ENCODE peak calls at places on chromosomes 11 and 22, in eight cellular contexts. D is skeletal muscle cell; U is endodermal cell; Z is transverse colon; K is COLO829; O is left ventricle myocardium superior; P is stimulated activated CD8-positive, alpha-beta memory T cell treated with anti-CD3 and anti-CD28 coated beads, Interleukin-4, amount 100 ng/mL, for 24 hours; W is foreskin keratinocyte. L is an unnamed sample.

GRCh38 chr11:101848262-101848661 is 66.5 kb upstream of the CEP126 start:
- DNase-seq in D (no peak), P (no peak), U (no peak), Z (no peak), K (no peak), O (no peak), W (no peak), L (no peak)

GRCh38 chr22:49159711-49160110 is 668.0 kb downstream of the BRD1 start:
- DNase-seq in Z (no peak), K (no peak), W (no peak), O (no peak), U (no peak), D (no peak), P (no peak), L (no peak)

GRCh38 chr22:30574095-30574981 is at the start of gene GAL3ST1:
- DNase-seq in P (no peak), O (no peak), U (peak; percentile 82), K (no peak), W (no peak), D (no peak), Z (peak; percentile 66), L (no peak)

GRCh38 chr22:45007247-45007945 is 2.4 kb downstream of the PHF21B start:
- DNase-seq in O (peak; percentile 45), D (no peak), Z (no peak), K (peak; percentile 39), P (no peak), W (no peak), U (peak; percentile 95), L (no peak)

GRCh38 chr11:129277216-129277838 is 85.2 kb upstream of the ARHGAP32 start:
- DNase-seq in O (no peak), U (no peak), D (no peak), W (no peak), K (no peak), P (no peak), Z (no peak), L (no peak)

GRCh38 chr11:62983536-62984199 is 1.1 kb downstream of the SLC22A6 start:
- DNase-seq in D (no peak), O (no peak), K (no peak), Z (no peak), W (no peak), U (no peak), P (no peak), L (no peak)

GRCh38 chr11:7833527-7833926 is 36.8 kb upstream of the OR5P2 start:
- DNase-seq in P (no peak), Z (no peak), W (no peak), U (no peak), K (no peak), O (no peak), D (no peak), L (no peak)

GRCh38 chr11:58285483-58286040 is 17.5 kb upstream of the OR10W1 start:
- DNase-seq in W (no peak), Z (no peak), D (no peak), P (no peak), O (no peak), U (peak; percentile 56), K (no peak), L (no peak)

GRCh38 chr22:49959782-49960158 is 802 bp upstream of the PIM3 start:
- DNase-seq in O (no peak), D (no peak), P (no peak), W (no peak), Z (peak; percentile 73), K (no peak), U (no peak), L (no peak)

GRCh38 chr11:114478768-114479167 is 39.5 kb downstream of the REXO2 start:
- DNase-seq in Z (no peak), W (peak; percentile 2), K (peak; percentile 56), U (peak; percentile 52), P (no peak), O (no peak), D (peak; percentile 25), L (no peak)

GRCh38 chr11:34266090-34266912 is 91.5 kb downstream of the ABTB2 start:
- DNase-seq in Z (no peak), W (no peak), D (peak; percentile 85), U (no peak), O (no peak), P (no peak), K (peak; percentile 94), L (no peak)

GRCh38 chr11:132564120-132564519 is 968.2 kb downstream of the OPCML start:
- DNase-seq in K (no peak), P (no peak), Z (no peak), D (no peak), U (no peak), W (no peak), O (no peak), L (no peak)

GRCh38 chr11:57308426-57309060 is 16.2 kb downstream of the TNKS1BP1 start:
- DNase-seq in K (no peak), D (no peak), Z (no peak), W (no peak), P (no peak), O (no peak), U (no peak), L (no peak)

GRCh38 chr11:78239781-78240180 is 51.1 kb downstream of the USP35 start:
- DNase-seq in K (no peak), D (no peak), O (no peak), Z (no peak), P (no peak), W (no peak), U (no peak), L (no peak)

GRCh38 chr22:27952091-27952490 is 33.0 kb upstream of the PITPNB start:
- DNase-seq in D (peak; percentile 57), P (no peak), U (no peak), O (no peak), K (no peak), W (no peak), Z (no peak), L (no peak)

GRCh38 chr22:23305321-23305910 is 125.1 kb downstream of the BCR start:
- DNase-seq in Z (no peak), D (no peak), U (no peak), O (no peak), W (no peak), K (no peak), P (no peak), L (no peak)

GRCh38 chr11:64989416-64989815 is 7.4 kb downstream of the BATF2 start:
- DNase-seq in U (no peak), D (no peak), W (no peak), O (peak; percentile 49), P (no peak), Z (no peak), K (no peak), L (no peak)

GRCh38 chr11:36817336-36817965 is 219.4 kb upstream of the RAG2 start:
- DNase-seq in W (peak; percentile 19), P (no peak), U (no peak), D (no peak), K (peak; percentile 45), O (no peak), Z (no peak), L (no peak)

GRCh38 chr11:126327280-126328000 is 23.6 kb downstream of the DCPS start:
- DNase-seq in P (no peak), U (no peak), O (no peak), W (no peak), Z (no peak), D (no peak), K (no peak), L (no peak)

GRCh38 chr22:20091690-20092476 is 11.8 kb downstream of the DGCR8 start:
- DNase-seq in O (peak; percentile 13), D (no peak), Z (no peak), P (no peak), U (no peak), K (no peak), W (no peak), L (no peak)

GRCh38 chr22:21961886-21962654 is 9.4 kb upstream of the PPM1F start:
- DNase-seq in U (peak; percentile 34), Z (no peak), D (no peak), W (no peak), O (no peak), K (peak; percentile 39), P (no peak), L (no peak)

GRCh38 chr11:8093931-8094575 is 13.0 kb downstream of the TUB start:
- DNase-seq in D (no peak), W (no peak), P (no peak), K (no peak), Z (no peak), O (no peak), U (peak; percentile 17), L (no peak)

GRCh38 chr11:66710384-66710930 is 18.6 kb downstream of the SPTBN2 start:
- DNase-seq in K (no peak), U (no peak), Z (no peak), D (no peak), P (no peak), O (no peak), W (no peak), L (no peak)